ENCODE peak calls at places on chromosomes 6 and 20, in seven cellular contexts. Q is H1, X is HCT116, L is K562, K is mammary epithelial cell, J is fibroblast of lung, T is colonic mucosa. C is an unnamed sample.

GRCh38 chr6:53814353-53814752 is 19.5 kb downstream of the LRRC1 start:
- DNase-seq in Q (no peak), X (no peak), L (no peak), K (no peak), J (no peak), T (no peak), C (no peak)

GRCh38 chr6:133418108-133418507 is 177.0 kb downstream of the EYA4 start:
- DNase-seq in Q (no peak), X (no peak), L (no peak), K (no peak), J (no peak), T (no peak), C (peak)

GRCh38 chr6:23036401-23036983 is 467.1 kb downstream of the HDGFL1 start:
- DNase-seq in Q (no peak), X (no peak), L (no peak), K (no peak), J (no peak), T (no peak), C (no peak)

GRCh38 chr6:157075549-157076426 is 247.5 kb downstream of the TMEM242 start:
- DNase-seq in Q (no peak), X (peak), L (no peak), K (peak), J (no peak), T (no peak), C (no peak)

GRCh38 chr6:52726741-52727535 is 36.3 kb downstream of the GSTA2 start:
- DNase-seq in Q (no peak), X (no peak), L (no peak), K (peak), J (no peak), T (no peak), C (no peak)

GRCh38 chr6:143536461-143536865 is 24.9 kb upstream of the FUCA2 start:
- DNase-seq in Q (peak), X (no peak), L (no peak), K (peak), J (peak), T (peak), C (no peak)

GRCh38 chr6:24905485-24905884 is 30.3 kb downstream of the RIPOR2 start:
- DNase-seq in Q (no peak), X (no peak), L (no peak), K (no peak), J (no peak), T (no peak), C (no peak)

GRCh38 chr6:137224890-137225198 is 5.7 kb upstream of the IFNGR1 start:
- DNase-seq in Q (peak), X (no peak), L (no peak), K (no peak), J (no peak), T (no peak), C (no peak)

GRCh38 chr6:163861627-163862026 is 447.1 kb downstream of the QKI start:
- DNase-seq in Q (no peak), X (no peak), L (no peak), K (no peak), J (no peak), T (no peak), C (no peak)

GRCh38 chr20:48309293-48309692 is 518.5 kb downstream of the PREX1 start:
- DNase-seq in Q (no peak), X (no peak), L (no peak), K (no peak), J (no peak), T (no peak), C (no peak)

GRCh38 chr20:63625771-63626423 is 1.0 kb downstream of the GMEB2 start:
- DNase-seq in Q (no peak), X (no peak), L (peak), K (no peak), J (peak), T (no peak), C (no peak)

GRCh38 chr20:34874094-34874654 is 1.5 kb upstream of the GGT7 start:
- DNase-seq in Q (peak), X (peak), L (peak), K (peak), J (peak), T (peak), C (peak)

GRCh38 chr6:24107294-24107693 is 18.7 kb upstream of the NRSN1 start:
- DNase-seq in Q (no peak), X (no peak), L (no peak), K (no peak), J (no peak), T (no peak), C (no peak)

GRCh38 chr6:167113935-167114910 is 8.7 kb upstream of the CCR6 start:
- DNase-seq in Q (no peak), X (no peak), L (no peak), K (no peak), J (no peak), T (no peak), C (no peak)

GRCh38 chr6:17907467-17908229 is 79.8 kb downstream of the KIF13A start:
- DNase-seq in Q (no peak), X (peak), L (peak), K (peak), J (peak), T (peak), C (peak)

GRCh38 chr6:16276991-16277981 is 38.9 kb downstream of the GMPR start:
- DNase-seq in Q (peak), X (peak), L (peak), K (peak), J (peak), T (peak), C (no peak)

GRCh38 chr6:111585241-111585968 is 20.3 kb downstream of the TRAF3IP2 start:
- DNase-seq in Q (no peak), X (no peak), L (no peak), K (no peak), J (peak), T (no peak), C (no peak)

GRCh38 chr6:133646021-133646682 is 242.8 kb upstream of the TCF21 start:
- DNase-seq in Q (no peak), X (no peak), L (no peak), K (peak), J (peak), T (no peak), C (no peak)

GRCh38 chr20:42082611-42083010 is 464.4 kb upstream of the CHD6 start:
- DNase-seq in Q (no peak), X (no peak), L (peak), K (no peak), J (peak), T (peak), C (no peak)

GRCh38 chr6:154622618-154623336 is 110.4 kb upstream of the SCAF8 start:
- DNase-seq in Q (no peak), X (no peak), L (no peak), K (peak), J (no peak), T (no peak), C (no peak)

GRCh38 chr6:122620902-122621301 is 10.7 kb downstream of the PKIB start:
- DNase-seq in Q (no peak), X (peak), L (no peak), K (peak), J (peak), T (no peak), C (no peak)

GRCh38 chr6:34239893-34240292 is 3.2 kb downstream of the HMGA1 start:
- DNase-seq in Q (no peak), X (no peak), L (peak), K (no peak), J (no peak), T (no peak), C (no peak)

GRCh38 chr6:154614101-154614500 is 103.6 kb upstream of the CNKSR3 start:
- DNase-seq in Q (no peak), X (no peak), L (no peak), K (peak), J (no peak), T (no peak), C (no peak)

GRCh38 chr6:139855741-139856206 is 481.3 kb upstream of the CITED2 start:
- DNase-seq in Q (no peak), X (no peak), L (no peak), K (no peak), J (no peak), T (no peak), C (no peak)

GRCh38 chr6:85004283-85005010 is 240.0 kb upstream of the TBX18 start:
- DNase-seq in Q (no peak), X (no peak), L (no peak), K (no peak), J (peak), T (no peak), C (no peak)

GRCh38 chr6:16004934-16005673 is 123.8 kb upstream of the MYLIP start:
- DNase-seq in Q (no peak), X (no peak), L (peak), K (peak), J (no peak), T (no peak), C (no peak)

GRCh38 chr20:20201639-20202038 is 149.3 kb downstream of the CFAP61 start:
- DNase-seq in Q (no peak), X (no peak), L (no peak), K (no peak), J (no peak), T (no peak), C (no peak)

GRCh38 chr6:34274129-34274528 is 25.3 kb upstream of the SMIM29 start:
- DNase-seq in Q (no peak), X (no peak), L (peak), K (no peak), J (no peak), T (no peak), C (no peak)

GRCh38 chr6:130206474-130206873 is 16.3 kb downstream of the SAMD3 start:
- DNase-seq in Q (no peak), X (no peak), L (peak), K (no peak), J (no peak), T (no peak), C (no peak)

GRCh38 chr6:63537126-63537958 is 34.9 kb upstream of the LOC128125822 start:
- DNase-seq in Q (no peak), X (no peak), L (no peak), K (peak), J (no peak), T (no peak), C (no peak)

GRCh38 chr6:88238065-88238464 is 71.9 kb upstream of the CNR1 start:
- DNase-seq in Q (peak), X (peak), L (no peak), K (peak), J (no peak), T (peak), C (no peak)

GRCh38 chr6:37317312-37318038 is 36.3 kb upstream of the RNF8 start:
- DNase-seq in Q (no peak), X (no peak), L (no peak), K (no peak), J (no peak), T (no peak), C (no peak)

GRCh38 chr20:60292001-60292520 is 333.8 kb downstream of the CDH26 start:
- DNase-seq in Q (no peak), X (no peak), L (no peak), K (no peak), J (no peak), T (no peak), C (no peak)

GRCh38 chr6:14348389-14348788 is 230.8 kb downstream of the CD83 start:
- DNase-seq in Q (no peak), X (no peak), L (no peak), K (no peak), J (no peak), T (no peak), C (no peak)

GRCh38 chr6:27312146-27312949 is at the start of gene POM121L2:
- DNase-seq in Q (peak), X (no peak), L (no peak), K (peak), J (peak), T (peak), C (no peak)

GRCh38 chr6:26305097-26305841 is 59.7 kb upstream of the BTN3A2 start:
- DNase-seq in Q (peak), X (peak), L (peak), K (peak), J (peak), T (peak), C (no peak)

GRCh38 chr6:79630400-79630882 is 688 bp upstream of the SH3BGRL2 start:
- DNase-seq in Q (no peak), X (no peak), L (no peak), K (no peak), J (no peak), T (no peak), C (no peak)
- H3K9ac ChIP-seq in Q (no peak), X (peak), L (peak), K (no peak), J (no peak), T (no peak), C (no peak)

GRCh38 chr20:36471885-36472642 is 69.3 kb upstream of the MYL9 start:
- DNase-seq in Q (no peak), X (no peak), L (no peak), K (no peak), J (no peak), T (no peak), C (no peak)
- H3K4me3 ChIP-seq in Q (no peak), X (peak), L (no peak), K (peak), J (no peak), T (peak), C (peak)

GRCh38 chr6:165458134-165458533 is 148.7 kb upstream of the C6orf118 start:
- DNase-seq in Q (no peak), X (no peak), L (no peak), K (no peak), J (no peak), T (no peak), C (no peak)

GRCh38 chr6:165451845-165452244 is 142.4 kb upstream of the C6orf118 start:
- DNase-seq in Q (no peak), X (no peak), L (no peak), K (no peak), J (no peak), T (no peak), C (no peak)

GRCh38 chr6:165455488-165455887 is 146.1 kb upstream of the C6orf118 start:
- DNase-seq in Q (no peak), X (no peak), L (no peak), K (no peak), J (no peak), T (no peak), C (no peak)

GRCh38 chr6:165456327-165456726 is 146.9 kb upstream of the C6orf118 start:
- DNase-seq in Q (no peak), X (no peak), L (no peak), K (no peak), J (no peak), T (no peak), C (no peak)

GRCh38 chr6:165453395-165453794 is 144.0 kb upstream of the C6orf118 start:
- DNase-seq in Q (no peak), X (no peak), L (no peak), K (no peak), J (no peak), T (no peak), C (no peak)
- H3K9ac ChIP-seq in Q (no peak), X (no peak), L (no peak), K (no peak), J (no peak), T (no peak), C (no peak)

GRCh38 chr20:53905019-53905847 is 165.2 kb downstream of the BCAS1 start:
- DNase-seq in Q (no peak), X (no peak), L (no peak), K (no peak), J (no peak), T (no peak), C (no peak)

GRCh38 chr20:53904261-53904660 is 166.1 kb downstream of the BCAS1 start:
- DNase-seq in Q (no peak), X (no peak), L (no peak), K (no peak), J (no peak), T (no peak), C (no peak)

GRCh38 chr20:53911301-53911700 is 159.1 kb downstream of the BCAS1 start:
- DNase-seq in Q (no peak), X (no peak), L (no peak), K (no peak), J (no peak), T (no peak), C (no peak)

GRCh38 chr20:53910312-53911002 is 159.9 kb downstream of the BCAS1 start:
- DNase-seq in Q (no peak), X (no peak), L (no peak), K (no peak), J (no peak), T (no peak), C (no peak)

GRCh38 chr20:53907968-53908751 is 162.2 kb downstream of the BCAS1 start:
- DNase-seq in Q (no peak), X (no peak), L (no peak), K (no peak), J (no peak), T (no peak), C (no peak)
- H3K4me3 ChIP-seq in Q (no peak), X (no peak), L (no peak), K (no peak), J (no peak), T (no peak), C (no peak)

GRCh38 chr6:146194434-146194833 is 165.6 kb downstream of the GRM1 start:
- DNase-seq in Q (no peak), X (no peak), L (no peak), K (no peak), J (no peak), T (no peak), C (no peak)

GRCh38 chr6:146189131-146189530 is 160.3 kb downstream of the GRM1 start:
- DNase-seq in Q (no peak), X (no peak), L (no peak), K (no peak), J (no peak), T (no peak), C (no peak)

GRCh38 chr6:146191166-146191565 is 162.3 kb downstream of the GRM1 start:
- DNase-seq in Q (no peak), X (no peak), L (no peak), K (no peak), J (no peak), T (no peak), C (no peak)

GRCh38 chr6:146191600-146191999 is 162.7 kb downstream of the GRM1 start:
- DNase-seq in Q (no peak), X (no peak), L (no peak), K (no peak), J (no peak), T (no peak), C (no peak)

DNA sequence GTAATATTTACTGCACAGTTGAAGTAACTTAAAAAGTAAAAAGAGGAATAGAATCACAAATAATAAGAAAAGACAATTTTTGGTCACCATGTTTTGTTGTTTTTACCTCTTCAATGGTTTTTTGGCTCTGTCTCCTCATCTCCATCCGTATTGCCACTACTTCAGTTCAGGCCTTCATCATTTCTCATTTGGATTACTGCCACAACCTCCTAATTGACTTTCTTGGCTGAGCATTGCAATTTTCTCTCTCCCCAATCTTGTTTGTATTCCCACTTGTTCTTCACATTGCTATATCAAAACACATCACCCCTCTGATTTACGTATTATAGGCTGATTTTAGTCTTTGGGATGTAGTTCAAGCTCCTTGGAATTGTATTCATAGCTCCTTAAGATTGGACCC is 161.7 kb downstream of the GRM1 start:
- DNase-seq in Q (no peak), X (no peak), L (no peak), K (no peak), J (no peak), T (no peak), C (no peak)
- H3K9ac ChIP-seq in Q (no peak), X (no peak), L (no peak), K (no peak), J (no peak), T (no peak), C (no peak)

GRCh38 chr6:39892490-39893129 is 41.7 kb downstream of the MOCS1 start:
- DNase-seq in Q (peak), X (peak), L (peak), K (peak), J (peak), T (peak), C (no peak)

GRCh38 chr6:39893286-39893685 is 41.0 kb downstream of the MOCS1 start:
- DNase-seq in Q (no peak), X (no peak), L (no peak), K (no peak), J (no peak), T (no peak), C (no peak)

GRCh38 chr6:39889229-39889628 is 45.0 kb downstream of the MOCS1 start:
- DNase-seq in Q (no peak), X (no peak), L (no peak), K (no peak), J (no peak), T (no peak), C (no peak)

GRCh38 chr6:39891976-39892375 is 42.3 kb downstream of the MOCS1 start:
- DNase-seq in Q (no peak), X (no peak), L (no peak), K (no peak), J (no peak), T (no peak), C (no peak)

GRCh38 chr6:39891353-39891752 is 42.9 kb downstream of the MOCS1 start:
- DNase-seq in Q (no peak), X (no peak), L (no peak), K (no peak), J (no peak), T (no peak), C (no peak)
- H3K4me3 ChIP-seq in Q (no peak), X (no peak), L (no peak), K (no peak), J (no peak), T (no peak), C (no peak)

C was measured in SK-N-MC.